ENCODE peak calls at places on chromosome 20, in five cellular contexts. U is lung, S is right cardiac atrium, Q is thyroid gland, T is cardiac muscle cell. F is an unnamed sample. For H3K9me3, the result is how much of the 10 kb centered on the place peaks cover.

GRCh38 chr20:62651285-62652021 is 9.2 kb downstream of the SLCO4A1 start:
- DNase-seq in U (peak), S (peak), Q (peak), T (peak), F (no peak)

GRCh38 chr20:22533823-22534751 is 50.3 kb downstream of the FOXA2 start:
- DNase-seq in U (no peak), S (no peak), Q (no peak), T (no peak), F (no peak)

GRCh38 chr20:12177657-12178293 is 260.1 kb downstream of the BTBD3 start:
- DNase-seq in U (no peak), S (no peak), Q (no peak), T (no peak), F (no peak)

GRCh38 chr20:1391640-1392442 is 1.0 kb downstream of the FKBP1A start:
- DNase-seq in U (no peak), S (no peak), Q (peak), T (peak), F (no peak)

GRCh38 chr20:48983423-48984400 is 62.2 kb downstream of the ARFGEF2 start:
- DNase-seq in U (no peak), S (no peak), Q (peak), T (no peak), F (peak)

GRCh38 chr20:25353754-25354705 is 36.6 kb downstream of the ABHD12 start:
- DNase-seq in U (no peak), S (no peak), Q (no peak), T (no peak), F (no peak)

GRCh38 chr20:44495257-44495656 is 19.6 kb downstream of the TTPAL start:
- DNase-seq in U (no peak), S (no peak), Q (peak), T (no peak), F (peak)

GRCh38 chr20:5222919-5223634 is 93.7 kb downstream of the PROKR2 start:
- DNase-seq in U (peak), S (peak), Q (peak), T (peak), F (peak)

GRCh38 chr20:61744691-61745396 is 320.8 kb downstream of the TAF4 start:
- DNase-seq in U (no peak), S (peak), Q (no peak), T (no peak), F (no peak)

GRCh38 chr20:37479275-37479674 is 41.8 kb upstream of the NNAT start:
- DNase-seq in U (no peak), S (peak), Q (no peak), T (no peak), F (no peak)

GRCh38 chr20:7976015-7976414 is 35.8 kb upstream of the HAO1 start:
- DNase-seq in U (no peak), S (no peak), Q (no peak), T (no peak), F (no peak)

GRCh38 chr20:1364106-1364505 is 28.7 kb downstream of the FKBP1A start:
- DNase-seq in U (no peak), S (no peak), Q (no peak), T (no peak), F (no peak)

GRCh38 chr20:25042531-25043498 is 15.1 kb downstream of the ACSS1 start:
- DNase-seq in U (peak), S (peak), Q (no peak), T (no peak), F (no peak)

GRCh38 chr20:49392745-49393144 is 89.7 kb downstream of the KCNB1 start:
- DNase-seq in U (no peak), S (no peak), Q (no peak), T (no peak), F (no peak)

GRCh38 chr20:14929388-14929787 is 592.0 kb upstream of the FLRT3 start:
- DNase-seq in U (no peak), S (no peak), Q (no peak), T (no peak), F (no peak)

GRCh38 chr20:826695-827323 is 6.7 kb upstream of the FAM110A start:
- DNase-seq in U (no peak), S (no peak), Q (no peak), T (no peak), F (no peak)

GRCh38 chr20:37161830-37162549 is 17.1 kb upstream of the RPN2 start:
- DNase-seq in U (no peak), S (no peak), Q (no peak), T (no peak), F (no peak)

GRCh38 chr20:62425281-62426058 is 1.9 kb downstream of the RBBP8NL start:
- DNase-seq in U (no peak), S (no peak), Q (peak), T (no peak), F (no peak)

GRCh38 chr20:3045042-3045815 is 623 bp upstream of the MRPS26 start:
- DNase-seq in U (no peak), S (no peak), Q (peak), T (peak), F (peak)

GRCh38 chr20:38894091-38894847 is 31.9 kb upstream of the FAM83D start:
- DNase-seq in U (no peak), S (no peak), Q (no peak), T (no peak), F (no peak)

GRCh38 chr20:50273601-50274491 is 83.2 kb downstream of the CEBPB start:
- DNase-seq in U (no peak), S (peak), Q (no peak), T (no peak), F (no peak)

GRCh38 chr20:17969276-17969883 is 562 bp downstream of the MGME1 start:
- DNase-seq in U (no peak), S (no peak), Q (no peak), T (peak), F (no peak)

GRCh38 chr20:40706977-40707582 is 18.0 kb upstream of the MAFB start:
- DNase-seq in U (no peak), S (no peak), Q (no peak), T (peak), F (no peak)

GRCh38 chr20:51812861-51813260 is 10.5 kb upstream of the SALL4 start:
- DNase-seq in U (no peak), S (no peak), Q (no peak), T (no peak), F (no peak)

GRCh38 chr20:44433751-44434538 is 41.7 kb upstream of the TTPAL start:
- DNase-seq in U (no peak), S (no peak), Q (no peak), T (no peak), F (no peak)

GRCh38 chr20:32737371-32738223 is 5.7 kb downstream of the COMMD7 start:
- DNase-seq in U (no peak), S (no peak), Q (no peak), T (no peak), F (no peak)

GRCh38 chr20:19631410-19631809 is 126.6 kb upstream of the RIN2 start:
- DNase-seq in U (no peak), S (no peak), Q (no peak), T (no peak), F (no peak)

GRCh38 chr20:47521059-47521808 is 19.5 kb downstream of the NCOA3 start:
- DNase-seq in U (no peak), S (no peak), Q (no peak), T (no peak), F (no peak)

GRCh38 chr20:43508106-43508505 is 609 bp downstream of the L3MBTL1 start:
- DNase-seq in U (no peak), S (peak), Q (no peak), T (no peak), F (no peak)

GRCh38 chr20:57464642-57465211 is 60.2 kb downstream of the CTCFL start:
- DNase-seq in U (no peak), S (peak), Q (no peak), T (no peak), F (peak)

GRCh38 chr20:23021941-23022340 is 13.2 kb upstream of the SSTR4 start:
- DNase-seq in U (no peak), S (no peak), Q (no peak), T (no peak), F (no peak)

GRCh38 chr20:2798095-2798805 is 2.2 kb downstream of the CPXM1 start:
- DNase-seq in U (no peak), S (no peak), Q (no peak), T (no peak), F (no peak)

GRCh38 chr20:53608456-53609413 is 15.1 kb upstream of the ZNF217 start:
- DNase-seq in U (no peak), S (peak), Q (no peak), T (no peak), F (no peak)
- H3K4me3 ChIP-seq in U (no peak), S (no peak), Q (no peak), T (no peak), F (no peak)

GRCh38 chr20:56205350-56205749 is 43.2 kb upstream of the MC3R start:
- DNase-seq in U (no peak), S (no peak), Q (no peak), T (no peak), F (no peak)
- H3K9me3 ChIP-seq in U (under half), S (under half), Q (under half), T (under half), F (under half)

GRCh38 chr20:63651942-63652191 is 1.4 kb downstream of the STMN3 start:
- DNase-seq in U (no peak), S (no peak), Q (peak), T (no peak), F (no peak)

GRCh38 chr20:63655249-63655648 is 2.0 kb upstream of the STMN3 start:
- DNase-seq in U (no peak), S (no peak), Q (no peak), T (no peak), F (no peak)

GRCh38 chr20:63652192-63652980 is 838 bp downstream of the STMN3 start:
- DNase-seq in U (no peak), S (peak), Q (peak), T (peak), F (no peak)

GRCh38 chr20:63653041-63653973 is at the start of gene STMN3:
- DNase-seq in U (peak), S (peak), Q (peak), T (peak), F (peak)

DNA sequence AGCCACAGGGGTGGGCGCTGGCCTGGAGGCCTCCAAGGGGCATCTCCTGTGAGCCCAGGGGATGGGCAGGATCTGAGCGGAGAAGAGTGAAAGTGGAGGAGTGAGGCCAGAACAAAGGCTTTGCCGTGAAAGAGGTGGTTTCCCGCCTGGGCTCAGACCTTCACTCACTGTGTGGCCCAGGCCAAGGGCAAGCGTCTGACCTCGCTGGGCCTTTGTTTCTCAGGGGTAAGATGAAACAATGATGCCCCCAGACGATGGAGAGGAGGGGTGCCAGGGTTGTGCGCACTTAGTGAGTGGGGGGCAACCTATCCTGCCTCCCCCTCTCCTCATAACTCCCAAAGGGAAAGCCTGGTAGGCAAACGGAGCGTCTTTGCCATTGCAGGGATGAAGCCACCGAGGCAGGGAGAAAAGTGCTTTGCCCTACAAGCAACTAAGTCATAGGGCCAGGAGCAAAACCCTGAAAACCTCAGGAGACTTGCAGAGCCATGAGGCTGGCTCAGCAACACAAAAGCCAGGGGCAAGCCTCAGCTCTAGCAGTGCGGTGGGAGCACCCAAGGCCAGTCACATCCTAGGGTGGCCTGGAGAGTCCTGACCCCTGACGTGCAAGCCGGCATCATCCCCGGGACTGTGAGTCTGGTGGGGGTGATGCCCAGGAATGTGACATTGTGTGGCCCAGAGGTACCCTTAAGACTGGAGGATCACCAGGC is 903 bp upstream of the STMN3 start:
- DNase-seq in U (no peak), S (no peak), Q (no peak), T (no peak), F (no peak)
- H3K4me3 ChIP-seq in U (no peak), S (no peak), Q (no peak), T (peak), F (peak)

GRCh38 chr20:58888521-58889333 is 36.2 kb downstream of the GNAS start:
- DNase-seq in U (peak), S (peak), Q (peak), T (peak), F (peak)

GRCh38 chr20:58889334-58890072 is 37.0 kb downstream of the GNAS start:
- DNase-seq in U (no peak), S (peak), Q (no peak), T (peak), F (no peak)

GRCh38 chr20:58891076-58891685 is 38.7 kb downstream of the GNAS start:
- DNase-seq in U (peak), S (peak), Q (peak), T (peak), F (peak)

GRCh38 chr20:58890454-58891075 is 38.0 kb downstream of the GNAS start:
- DNase-seq in U (peak), S (peak), Q (peak), T (peak), F (peak)

DNA sequence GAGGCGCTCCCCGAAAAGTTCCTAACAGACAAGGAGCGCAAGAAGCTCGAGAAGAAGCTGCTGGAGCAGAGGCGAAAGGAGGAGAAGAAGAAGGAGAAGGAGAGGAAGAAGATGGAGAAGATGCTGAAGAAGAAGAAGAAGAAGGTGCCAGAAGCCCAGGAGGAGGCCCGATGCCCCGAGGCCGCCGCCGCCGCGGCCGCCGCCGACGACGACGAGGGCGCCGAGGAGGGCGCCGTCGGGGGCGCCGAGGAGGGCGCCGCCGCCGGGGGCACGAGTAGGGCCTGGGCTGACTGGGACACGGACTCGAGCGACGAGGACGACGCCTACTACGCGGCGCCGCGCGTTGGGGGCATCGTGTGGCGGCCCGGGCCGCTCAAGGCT is 37.5 kb downstream of the GNAS start:
- DNase-seq in U (no peak), S (no peak), Q (no peak), T (no peak), F (no peak)
- H3K9me3 ChIP-seq in U (under half), S (under half), Q (under half), T (under half), F (under half)

DNA sequence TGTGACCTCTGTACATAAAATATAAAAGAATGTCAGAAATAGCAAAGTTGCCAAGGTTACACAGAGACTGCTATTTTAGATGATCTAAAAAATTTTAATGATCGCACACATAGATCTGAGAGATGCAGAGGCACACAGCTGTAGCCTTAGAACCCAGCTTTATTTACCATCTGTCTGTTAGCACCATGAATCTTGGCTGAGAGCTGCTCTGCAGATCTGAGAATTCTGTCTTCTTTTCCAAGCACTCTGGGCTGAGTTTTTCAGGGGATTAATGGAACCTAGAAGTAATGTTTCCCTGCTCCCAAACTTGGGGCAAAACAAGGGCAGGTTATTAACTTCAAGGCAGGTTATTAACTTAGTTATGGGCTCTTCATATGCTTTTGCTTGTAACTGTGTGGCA is 248.7 kb upstream of the JAG1 start:
- DNase-seq in U (no peak), S (no peak), Q (no peak), T (no peak), F (no peak)
- H3K4me3 ChIP-seq in U (no peak), S (no peak), Q (no peak), T (no peak), F (no peak)

F was measured in gastrocnemius medialis.